ENCODE peak calls at places on chromosome 3, in six cellular contexts. One of them, this sample, is unnamed.

GRCh38 chr3:77464106-77464688 is 424.3 kb downstream of the ROBO2 start:
- DNase-seq in neural crest cell: no peak
- DNase-seq in stimulated activated CD8-positive, alpha-beta memory T cell treated with anti-CD3 and anti-CD28 coated beads, Interleukin-15, amount 100 ng/mL, for 1 hour: no peak
- DNase-seq in retina: no peak
- DNase-seq in NCI-H1092 treated with DMSO at 0.1 percent for 48 hours: no peak
- DNase-seq in ELF-1: no peak
- DNase-seq in this sample: no peak

GRCh38 chr3:42119558-42120355 is 28.6 kb downstream of the TRAK1 start:
- DNase-seq in neural crest cell: no peak
- DNase-seq in stimulated activated CD8-positive, alpha-beta memory T cell treated with anti-CD3 and anti-CD28 coated beads, Interleukin-15, amount 100 ng/mL, for 1 hour: no peak
- DNase-seq in retina: no peak
- DNase-seq in NCI-H1092 treated with DMSO at 0.1 percent for 48 hours: no peak
- DNase-seq in ELF-1: no peak
- DNase-seq in this sample: no peak

GRCh38 chr3:151085227-151085888 is at the start of gene MED12L:
- DNase-seq in neural crest cell: peak
- DNase-seq in stimulated activated CD8-positive, alpha-beta memory T cell treated with anti-CD3 and anti-CD28 coated beads, Interleukin-15, amount 100 ng/mL, for 1 hour: no peak
- DNase-seq in retina: peak
- DNase-seq in NCI-H1092 treated with DMSO at 0.1 percent for 48 hours: peak
- DNase-seq in ELF-1: peak
- DNase-seq in this sample: peak

GRCh38 chr3:74561881-74562280 is 52.6 kb downstream of the CNTN3 start:
- DNase-seq in neural crest cell: no peak
- DNase-seq in stimulated activated CD8-positive, alpha-beta memory T cell treated with anti-CD3 and anti-CD28 coated beads, Interleukin-15, amount 100 ng/mL, for 1 hour: no peak
- DNase-seq in retina: no peak
- DNase-seq in NCI-H1092 treated with DMSO at 0.1 percent for 48 hours: no peak
- DNase-seq in ELF-1: no peak
- DNase-seq in this sample: no peak

GRCh38 chr3:189914799-189915198 is 205.9 kb downstream of the P3H2 start:
- DNase-seq in neural crest cell: no peak
- DNase-seq in stimulated activated CD8-positive, alpha-beta memory T cell treated with anti-CD3 and anti-CD28 coated beads, Interleukin-15, amount 100 ng/mL, for 1 hour: no peak
- DNase-seq in retina: no peak
- DNase-seq in NCI-H1092 treated with DMSO at 0.1 percent for 48 hours: no peak
- DNase-seq in ELF-1: no peak
- DNase-seq in this sample: no peak

GRCh38 chr3:48119495-48120193 is 68.6 kb downstream of the CDC25A start:
- DNase-seq in neural crest cell: no peak
- DNase-seq in stimulated activated CD8-positive, alpha-beta memory T cell treated with anti-CD3 and anti-CD28 coated beads, Interleukin-15, amount 100 ng/mL, for 1 hour: no peak
- DNase-seq in retina: no peak
- DNase-seq in NCI-H1092 treated with DMSO at 0.1 percent for 48 hours: no peak
- DNase-seq in ELF-1: no peak
- DNase-seq in this sample: no peak

GRCh38 chr3:89232155-89232554 is 124.7 kb downstream of the EPHA3 start:
- DNase-seq in neural crest cell: no peak
- DNase-seq in stimulated activated CD8-positive, alpha-beta memory T cell treated with anti-CD3 and anti-CD28 coated beads, Interleukin-15, amount 100 ng/mL, for 1 hour: no peak
- DNase-seq in retina: no peak
- DNase-seq in NCI-H1092 treated with DMSO at 0.1 percent for 48 hours: no peak
- DNase-seq in ELF-1: no peak
- DNase-seq in this sample: no peak

GRCh38 chr3:156050918-156051317 is 69.5 kb upstream of the KCNAB1 start:
- DNase-seq in neural crest cell: no peak
- DNase-seq in stimulated activated CD8-positive, alpha-beta memory T cell treated with anti-CD3 and anti-CD28 coated beads, Interleukin-15, amount 100 ng/mL, for 1 hour: no peak
- DNase-seq in retina: no peak
- DNase-seq in NCI-H1092 treated with DMSO at 0.1 percent for 48 hours: no peak
- DNase-seq in ELF-1: no peak
- DNase-seq in this sample: no peak

GRCh38 chr3:65338571-65338970 is 650.8 kb upstream of the ADAMTS9 start:
- DNase-seq in neural crest cell: no peak
- DNase-seq in stimulated activated CD8-positive, alpha-beta memory T cell treated with anti-CD3 and anti-CD28 coated beads, Interleukin-15, amount 100 ng/mL, for 1 hour: no peak
- DNase-seq in retina: no peak
- DNase-seq in NCI-H1092 treated with DMSO at 0.1 percent for 48 hours: no peak
- DNase-seq in ELF-1: no peak
- DNase-seq in this sample: no peak

GRCh38 chr3:5791558-5791957 is 604.1 kb downstream of the EDEM1 start:
- DNase-seq in neural crest cell: no peak
- DNase-seq in stimulated activated CD8-positive, alpha-beta memory T cell treated with anti-CD3 and anti-CD28 coated beads, Interleukin-15, amount 100 ng/mL, for 1 hour: no peak
- DNase-seq in retina: no peak
- DNase-seq in NCI-H1092 treated with DMSO at 0.1 percent for 48 hours: no peak
- DNase-seq in ELF-1: no peak
- DNase-seq in this sample: no peak

GRCh38 chr3:194089357-194090177 is 46.4 kb upstream of the HES1 start:
- DNase-seq in neural crest cell: no peak
- DNase-seq in stimulated activated CD8-positive, alpha-beta memory T cell treated with anti-CD3 and anti-CD28 coated beads, Interleukin-15, amount 100 ng/mL, for 1 hour: no peak
- DNase-seq in retina: no peak
- DNase-seq in NCI-H1092 treated with DMSO at 0.1 percent for 48 hours: no peak
- DNase-seq in ELF-1: peak
- DNase-seq in this sample: no peak

GRCh38 chr3:170910542-170910941 is 2.1 kb upstream of the EIF5A2 start:
- DNase-seq in neural crest cell: no peak
- DNase-seq in stimulated activated CD8-positive, alpha-beta memory T cell treated with anti-CD3 and anti-CD28 coated beads, Interleukin-15, amount 100 ng/mL, for 1 hour: no peak
- DNase-seq in retina: no peak
- DNase-seq in NCI-H1092 treated with DMSO at 0.1 percent for 48 hours: no peak
- DNase-seq in ELF-1: no peak
- DNase-seq in this sample: no peak

GRCh38 chr3:145557405-145557804 is 603.6 kb downstream of the PLOD2 start:
- DNase-seq in neural crest cell: no peak
- DNase-seq in stimulated activated CD8-positive, alpha-beta memory T cell treated with anti-CD3 and anti-CD28 coated beads, Interleukin-15, amount 100 ng/mL, for 1 hour: no peak
- DNase-seq in retina: no peak
- DNase-seq in NCI-H1092 treated with DMSO at 0.1 percent for 48 hours: no peak
- DNase-seq in ELF-1: peak
- DNase-seq in this sample: no peak

GRCh38 chr3:142596726-142597088 is 514 bp downstream of the PLS1 start:
- DNase-seq in neural crest cell: no peak
- DNase-seq in stimulated activated CD8-positive, alpha-beta memory T cell treated with anti-CD3 and anti-CD28 coated beads, Interleukin-15, amount 100 ng/mL, for 1 hour: no peak
- DNase-seq in retina: no peak
- DNase-seq in NCI-H1092 treated with DMSO at 0.1 percent for 48 hours: no peak
- DNase-seq in ELF-1: no peak
- DNase-seq in this sample: no peak

GRCh38 chr3:116057403-116058006 is 387.8 kb downstream of the LSAMP start:
- DNase-seq in neural crest cell: no peak
- DNase-seq in stimulated activated CD8-positive, alpha-beta memory T cell treated with anti-CD3 and anti-CD28 coated beads, Interleukin-15, amount 100 ng/mL, for 1 hour: no peak
- DNase-seq in retina: no peak
- DNase-seq in NCI-H1092 treated with DMSO at 0.1 percent for 48 hours: no peak
- DNase-seq in ELF-1: no peak
- DNase-seq in this sample: no peak

GRCh38 chr3:191119415-191120295 is 79.4 kb upstream of the OSTN start:
- DNase-seq in neural crest cell: no peak
- DNase-seq in stimulated activated CD8-positive, alpha-beta memory T cell treated with anti-CD3 and anti-CD28 coated beads, Interleukin-15, amount 100 ng/mL, for 1 hour: no peak
- DNase-seq in retina: peak
- DNase-seq in NCI-H1092 treated with DMSO at 0.1 percent for 48 hours: no peak
- DNase-seq in ELF-1: no peak
- DNase-seq in this sample: no peak

GRCh38 chr3:172341482-172342059 is 106.7 kb downstream of the GHSR start:
- DNase-seq in neural crest cell: no peak
- DNase-seq in stimulated activated CD8-positive, alpha-beta memory T cell treated with anti-CD3 and anti-CD28 coated beads, Interleukin-15, amount 100 ng/mL, for 1 hour: no peak
- DNase-seq in retina: peak
- DNase-seq in NCI-H1092 treated with DMSO at 0.1 percent for 48 hours: peak
- DNase-seq in ELF-1: no peak
- DNase-seq in this sample: no peak

This sample was measured in substantia nigra.